ENCODE peak calls at places on chromosome 22, in five cellular contexts. B, Y, X, W and J are unnamed samples.

GRCh38 chr22:46367707-46368191 is 32.2 kb downstream of the TRMU start:
- DNase-seq in B (peak; percentile 72), Y (peak; percentile 44), X (no peak), W (peak; percentile 87), J (peak; percentile 61)

GRCh38 chr22:47434336-47435203 is 672.1 kb downstream of the TBC1D22A start:
- DNase-seq in B (no peak), Y (no peak), X (no peak), W (no peak), J (no peak)

GRCh38 chr22:17132112-17132511 is 11.0 kb upstream of the TMEM121B start:
- DNase-seq in B (no peak), Y (no peak), X (no peak), W (no peak), J (no peak)

GRCh38 chr22:37624876-37625275 is 14.6 kb upstream of the SH3BP1 start:
- DNase-seq in B (no peak), Y (no peak), X (no peak), W (no peak), J (no peak)

GRCh38 chr22:27193636-27194035 is 536.2 kb downstream of the MIAT start:
- DNase-seq in B (no peak), Y (no peak), X (no peak), W (no peak), J (no peak)

GRCh38 chr22:24986816-24987215 is 34.3 kb downstream of the KIAA1671 start:
- DNase-seq in B (no peak), Y (no peak), X (no peak), W (no peak), J (no peak)

GRCh38 chr22:45537734-45538181 is 35.1 kb downstream of the FBLN1 start:
- DNase-seq in B (no peak), Y (no peak), X (no peak), W (peak; percentile 66), J (no peak)

GRCh38 chr22:35152316-35152715 is 86.4 kb downstream of the ISX start:
- DNase-seq in B (no peak), Y (no peak), X (no peak), W (no peak), J (no peak)

GRCh38 chr22:46681010-46681409 is 57.0 kb downstream of the CERK start:
- DNase-seq in B (peak; percentile 42), Y (peak; percentile 18), X (no peak), W (peak; percentile 78), J (no peak)

GRCh38 chr22:28817919-28818859 is 17.8 kb upstream of the XBP1 start:
- DNase-seq in B (no peak), Y (peak; percentile 79), X (no peak), W (peak; percentile 34), J (no peak)

GRCh38 chr22:47247609-47248240 is 485.3 kb downstream of the TBC1D22A start:
- DNase-seq in B (no peak), Y (no peak), X (no peak), W (no peak), J (no peak)

GRCh38 chr22:11066458-11067285 is 4461.3 kb upstream of the OR11H1 start:
- DNase-seq in B (peak; percentile 28), Y (no peak), X (no peak), W (peak; percentile 29), J (no peak)

GRCh38 chr22:28541137-28541536 is 138.5 kb downstream of the TTC28 start:
- DNase-seq in B (no peak), Y (no peak), X (no peak), W (no peak), J (no peak)

GRCh38 chr22:46056169-46057041 is 79.4 kb upstream of the WNT7B start:
- DNase-seq in B (no peak), Y (no peak), X (no peak), W (peak; percentile 68), J (no peak)

GRCh38 chr22:19398206-19398605 is 33.3 kb downstream of the HIRA start:
- DNase-seq in B (no peak), Y (no peak), X (no peak), W (no peak), J (no peak)
- TF ChIP-seq USF2 in B (no peak), Y (no peak), X (no peak), W (no peak), J (no peak)

GRCh38 chr22:50703726-50704509 is 31.3 kb downstream of the SHANK3 start:
- DNase-seq in B (no peak), Y (no peak), X (no peak), W (no peak), J (no peak)

GRCh38 chr22:50706481-50707125 is 31.4 kb upstream of the ACR start:
- DNase-seq in B (no peak), Y (no peak), X (no peak), W (no peak), J (no peak)

GRCh38 chr22:50704510-50705218 is 32.0 kb downstream of the SHANK3 start:
- DNase-seq in B (peak; percentile 27), Y (no peak), X (no peak), W (no peak), J (no peak)

GRCh38 chr22:50705851-50706351 is 32.1 kb upstream of the ACR start:
- DNase-seq in B (no peak), Y (no peak), X (no peak), W (no peak), J (no peak)

DNA sequence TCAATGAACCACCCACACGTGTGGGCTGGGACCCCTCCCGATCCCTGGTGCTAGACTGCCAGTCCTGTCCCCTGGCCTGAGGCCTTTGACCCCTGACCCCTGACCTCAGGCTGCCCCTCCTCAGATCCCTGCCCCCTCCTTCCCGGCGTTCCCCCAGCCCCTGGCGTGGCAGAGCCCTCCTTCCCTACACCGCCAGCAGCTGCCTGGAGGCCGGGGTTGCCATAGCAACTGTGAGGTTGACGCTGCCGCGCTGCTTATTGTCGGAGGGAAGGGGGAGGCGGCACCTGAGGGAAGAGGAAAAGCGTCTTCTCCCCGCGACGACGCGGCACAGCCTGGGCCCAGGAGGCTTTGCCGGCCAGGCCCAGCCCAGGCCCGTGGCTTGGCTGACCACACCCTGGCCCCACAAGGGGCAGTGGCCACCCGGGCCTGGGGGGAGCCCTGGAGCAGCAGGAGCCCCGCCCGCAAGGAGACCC is 32.6 kb downstream of the SHANK3 start:
- DNase-seq in B (peak; percentile 62), Y (no peak), X (no peak), W (peak; percentile 88), J (peak; percentile 87)
- TF ChIP-seq POLR2AphosphoS5 in B (no peak), Y (no peak), X (no peak), W (no peak), J (peak; percentile 44)

DNA sequence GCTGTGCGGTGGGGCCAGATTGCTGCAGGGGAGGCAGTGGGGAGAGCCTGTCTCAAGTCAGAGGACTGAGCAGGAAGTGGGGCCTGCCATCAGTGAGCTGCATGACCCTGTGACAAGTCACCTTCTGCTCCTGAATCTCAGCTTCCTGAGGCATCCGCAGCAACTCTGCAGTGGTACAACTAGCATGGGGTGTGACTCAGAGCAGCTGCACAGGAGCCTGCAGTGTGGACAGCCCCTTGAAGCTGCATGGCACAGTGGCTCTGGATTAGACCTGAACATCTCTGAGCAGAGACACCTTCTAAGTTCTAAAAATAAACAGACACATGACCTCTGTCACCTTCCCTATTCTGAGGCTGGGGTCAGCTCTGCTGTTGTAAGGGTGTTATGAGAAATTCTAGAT is 18.0 kb downstream of the FAM227A start:
- DNase-seq in B (no peak), Y (no peak), X (no peak), W (no peak), J (no peak)
- TF ChIP-seq USF2 in B (no peak), Y (no peak), X (no peak), W (no peak), J (no peak)

DNA sequence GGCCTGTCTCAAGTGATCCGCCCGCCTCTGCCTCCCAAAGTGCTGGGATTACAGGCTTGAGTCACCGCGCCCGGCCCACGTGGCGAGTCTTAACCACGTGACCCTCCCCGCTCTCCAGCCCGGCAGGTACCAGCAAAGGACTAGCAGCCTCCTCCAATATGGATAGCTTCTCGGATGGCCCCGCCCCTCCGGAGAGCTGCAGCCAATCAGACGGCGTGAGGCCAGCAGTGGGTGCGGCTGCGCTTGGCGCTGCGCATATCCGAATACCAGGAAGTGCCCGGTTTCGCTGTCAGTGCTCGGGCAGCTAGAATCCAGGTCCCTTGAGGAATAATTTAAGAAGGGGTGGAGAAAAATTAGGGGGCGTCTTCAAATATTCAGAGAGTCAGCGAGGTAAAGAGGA is 14.7 kb upstream of the PISD start:
- DNase-seq in B (no peak), Y (no peak), X (peak; percentile 66), W (peak; percentile 94), J (peak; percentile 94)
- TF ChIP-seq POLR2AphosphoS5 in B (no peak), Y (no peak), X (peak; percentile 81), W (peak; percentile 60), J (no peak)

GRCh38 chr22:22043296-22044078 is 60.9 kb upstream of the TOP3B start:
- DNase-seq in B (no peak), Y (no peak), X (no peak), W (no peak), J (no peak)

GRCh38 chr22:22040908-22041307 is 58.3 kb upstream of the TOP3B start:
- DNase-seq in B (no peak), Y (no peak), X (no peak), W (no peak), J (no peak)

GRCh38 chr22:22044153-22044552 is 61.6 kb upstream of the TOP3B start:
- DNase-seq in B (no peak), Y (no peak), X (no peak), W (no peak), J (no peak)

GRCh38 chr22:22042009-22042408 is 59.4 kb upstream of the TOP3B start:
- DNase-seq in B (no peak), Y (no peak), X (peak; percentile 55), W (no peak), J (no peak)

DNA sequence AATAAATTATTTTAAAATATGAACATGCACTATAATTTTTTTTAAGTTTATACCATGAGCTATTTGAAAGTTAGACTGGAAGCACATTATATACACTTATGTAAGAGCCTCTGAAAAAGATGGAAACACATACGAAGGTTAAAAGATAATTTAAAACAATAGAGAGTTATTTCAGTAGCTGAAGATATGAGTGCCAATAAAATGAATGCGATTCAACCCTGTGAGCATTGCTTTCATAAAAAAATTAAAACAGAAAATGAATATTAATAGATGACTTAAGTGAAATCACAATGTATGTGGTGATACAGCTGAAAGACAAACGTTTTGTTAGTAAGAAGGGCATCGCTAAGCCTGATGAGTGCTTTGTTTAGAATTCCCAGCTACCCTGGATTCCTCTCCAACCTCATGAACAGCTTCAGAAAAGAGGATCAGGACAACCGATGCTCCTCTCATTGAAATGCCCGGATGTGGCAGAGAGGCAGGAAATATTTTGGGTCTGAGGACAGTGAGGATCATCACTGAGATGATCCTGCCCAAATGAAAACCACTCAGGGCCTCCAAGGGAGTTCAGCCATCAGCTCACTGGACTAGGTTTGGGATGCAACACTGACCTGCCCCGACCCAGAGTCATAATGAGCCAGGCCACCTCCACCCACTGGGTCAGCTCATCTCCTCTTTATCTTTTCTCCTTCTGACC is 60.2 kb upstream of the TOP3B start:
- DNase-seq in B (no peak), Y (no peak), X (no peak), W (no peak), J (no peak)
- TF ChIP-seq USF2 in B (no peak), Y (no peak), X (no peak), W (no peak), J (no peak)